ENCODE peak calls at places on chromosome X, in seven cellular contexts. T, D, M, Q, C, H and I are unnamed samples.

GRCh38 chrX:123313486-123313885 is 129.4 kb downstream of the GRIA3 start:
- DNase-seq in T (no peak), D (no peak), M (no peak), Q (no peak), C (no peak), H (no peak), I (no peak)

GRCh38 chrX:154724999-154725756 is 25.7 kb downstream of the GAB3 start:
- DNase-seq in T (no peak), D (no peak), M (no peak), Q (no peak), C (no peak), H (no peak), I (no peak)

GRCh38 chrX:915427-916234 is 285.0 kb downstream of the SHOX start:
- DNase-seq in T (no peak), D (no peak), M (no peak), Q (no peak), C (no peak), H (peak), I (no peak)

GRCh38 chrX:150664290-150664689 is 28.9 kb upstream of the MTMR1 start:
- DNase-seq in T (no peak), D (no peak), M (no peak), Q (no peak), C (no peak), H (no peak), I (no peak)

GRCh38 chrX:3136161-3136961 is 95.1 kb downstream of the ARSF start:
- DNase-seq in T (no peak), D (peak), M (no peak), Q (peak), C (no peak), H (peak), I (no peak)

GRCh38 chrX:18390941-18391538 is 34.4 kb upstream of the CDKL5 start:
- DNase-seq in T (peak), D (peak), M (peak), Q (peak), C (peak), H (peak), I (peak)

GRCh38 chrX:118495958-118496762 is 545 bp downstream of the DOCK11 start:
- DNase-seq in T (no peak), D (peak), M (no peak), Q (peak), C (peak), H (peak), I (peak)

GRCh38 chrX:102604327-102604726 is 5.0 kb downstream of the ARMCX5 start:
- DNase-seq in T (no peak), D (no peak), M (no peak), Q (no peak), C (no peak), H (no peak), I (no peak)

GRCh38 chrX:127578395-127578794 is 473.8 kb downstream of the ACTRT1 start:
- DNase-seq in T (no peak), D (no peak), M (no peak), Q (no peak), C (no peak), H (no peak), I (no peak)

GRCh38 chrX:131944936-131945902 is 77.9 kb upstream of the STK26 start:
- DNase-seq in T (no peak), D (no peak), M (no peak), Q (peak), C (no peak), H (no peak), I (peak)
- H3K18ac ChIP-seq in T (no peak), D (no peak), M (no peak), Q (no peak), C (no peak), H (no peak), I (no peak)

DNA sequence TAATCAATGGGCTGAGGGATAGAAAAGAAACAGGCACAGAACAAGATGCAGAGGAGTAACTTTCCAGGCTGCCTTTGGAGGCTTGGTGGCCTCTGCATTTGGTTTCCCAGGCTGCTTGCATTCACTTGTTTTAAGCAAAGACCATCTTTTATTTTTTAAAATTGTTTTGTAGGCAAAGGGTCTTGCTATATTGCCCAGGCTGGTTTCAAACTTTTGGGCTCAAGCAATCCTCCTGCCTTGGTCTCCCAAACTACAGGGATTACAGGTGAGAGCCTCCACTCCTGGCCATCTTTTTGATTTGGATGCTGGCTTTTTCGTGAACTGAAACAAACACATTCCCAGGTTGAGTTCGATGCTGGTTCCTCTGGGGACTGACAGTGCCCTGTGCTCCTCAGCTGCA is 74.1 kb downstream of the SLC9A6 start:
- DNase-seq in T (no peak), D (no peak), M (no peak), Q (no peak), C (no peak), H (no peak), I (no peak)
- H3K18ac ChIP-seq in T (no peak), D (no peak), M (no peak), Q (no peak), C (no peak), H (no peak), I (no peak)

DNA sequence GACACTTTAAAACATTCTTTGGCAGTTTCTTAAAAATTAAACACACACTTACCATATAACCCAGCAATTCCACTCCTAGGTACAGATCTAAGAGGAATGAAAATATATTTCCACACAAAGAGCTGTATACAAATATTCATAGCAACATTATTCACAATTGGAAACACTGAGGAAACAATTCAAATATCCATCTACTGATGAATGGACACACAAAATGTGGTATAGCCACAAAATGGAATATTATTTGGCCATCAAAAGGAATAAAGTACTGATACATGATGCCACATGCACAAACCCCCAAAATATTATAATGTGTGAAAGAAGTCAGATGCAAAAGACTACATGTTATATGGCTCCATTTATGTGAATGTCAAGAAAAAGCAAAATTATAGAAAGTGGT is 70.9 kb downstream of the HS6ST2 start:
- DNase-seq in T (no peak), D (no peak), M (no peak), Q (no peak), C (no peak), H (no peak), I (no peak)
- H3K18ac ChIP-seq in T (no peak), D (no peak), M (no peak), Q (no peak), C (no peak), H (no peak), I (no peak)

DNA sequence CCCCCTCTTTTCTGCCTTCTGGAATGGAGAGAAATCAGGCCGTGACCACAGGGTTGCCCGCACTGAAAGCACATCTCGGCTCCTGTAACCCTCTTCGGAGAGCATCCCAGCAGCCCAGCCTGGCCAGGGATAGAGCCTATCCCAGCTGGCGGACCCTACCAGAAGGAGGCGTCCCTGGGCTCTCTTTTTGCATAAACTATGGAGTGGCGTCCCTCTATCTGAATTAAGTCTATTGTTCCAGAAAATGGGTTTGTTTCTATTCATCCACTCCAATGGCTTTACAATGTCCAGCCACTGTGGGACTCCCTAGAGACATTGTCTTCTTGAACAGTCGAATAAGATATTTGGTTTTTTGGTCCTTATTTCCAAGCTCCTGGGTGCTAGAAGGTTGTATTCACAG is 689 bp upstream of the NHSL2 start:
- DNase-seq in T (peak), D (peak), M (no peak), Q (peak), C (peak), H (peak), I (no peak)
- H3K18ac ChIP-seq in T (no peak), D (no peak), M (no peak), Q (peak), C (peak), H (no peak), I (no peak)

GRCh38 chrX:46770817-46771163 is 11.9 kb upstream of the SLC9A7 start:
- DNase-seq in T (no peak), D (no peak), M (peak), Q (peak), C (peak), H (no peak), I (peak)
- H3K18ac ChIP-seq in T (no peak), D (no peak), M (peak), Q (no peak), C (no peak), H (no peak), I (no peak)

DNA sequence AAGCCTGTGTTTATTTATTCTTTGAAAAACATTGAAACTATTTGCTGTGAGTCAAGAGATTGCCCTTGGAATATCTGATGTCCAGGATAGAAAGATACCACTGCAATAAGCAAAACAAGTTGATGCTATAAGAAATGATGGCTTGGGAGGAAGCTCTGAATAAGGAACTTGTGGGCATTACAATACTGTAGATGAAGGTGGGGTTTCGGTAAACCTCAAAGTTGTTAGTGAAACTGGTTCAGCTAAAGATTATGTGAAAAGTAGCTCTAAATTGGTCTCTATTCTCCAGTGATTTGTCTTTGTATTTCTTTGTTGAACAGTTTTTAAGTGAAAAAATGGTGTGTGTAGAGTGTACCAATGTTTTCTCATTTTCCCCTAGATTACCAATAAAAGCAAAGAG is 128.7 kb downstream of the AKAP4 start:
- DNase-seq in T (no peak), D (no peak), M (no peak), Q (no peak), C (no peak), H (no peak), I (no peak)
- H3K18ac ChIP-seq in T (no peak), D (no peak), M (no peak), Q (no peak), C (no peak), H (no peak), I (no peak)

GRCh38 chrX:87475793-87476192 is 41.8 kb upstream of the KLHL4 start:
- DNase-seq in T (no peak), D (no peak), M (no peak), Q (no peak), C (no peak), H (no peak), I (no peak)
- H3K18ac ChIP-seq in T (no peak), D (no peak), M (no peak), Q (no peak), C (no peak), H (no peak), I (no peak)

GRCh38 chrX:7641141-7641540 is 201.8 kb upstream of the VCX start:
- DNase-seq in T (no peak), D (no peak), M (no peak), Q (no peak), C (no peak), H (no peak), I (no peak)
- H3K18ac ChIP-seq in T (no peak), D (no peak), M (no peak), Q (no peak), C (no peak), H (no peak), I (no peak)

DNA sequence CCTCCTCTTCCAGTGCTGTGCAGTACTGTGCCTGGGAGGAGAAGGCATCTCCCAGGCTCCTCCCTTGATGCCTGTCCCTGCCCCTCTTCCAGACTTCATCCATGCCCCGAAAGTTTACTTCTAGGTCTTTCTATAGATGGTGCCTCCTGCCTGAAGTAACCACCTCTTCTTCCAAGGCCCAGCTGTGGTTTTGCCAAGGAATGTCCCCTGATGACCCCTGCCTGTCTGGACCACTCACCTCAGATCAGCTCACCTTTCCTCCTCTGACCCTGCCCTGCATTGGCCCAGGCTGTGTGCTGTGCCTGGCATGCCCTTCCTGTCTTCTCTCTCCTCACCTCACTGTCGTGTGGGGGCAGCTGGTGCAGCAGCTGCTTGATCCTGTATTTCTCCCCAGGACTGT is 6.8 kb downstream of the PRICKLE3 start:
- DNase-seq in T (no peak), D (no peak), M (no peak), Q (no peak), C (no peak), H (no peak), I (no peak)
- H3K18ac ChIP-seq in T (no peak), D (no peak), M (no peak), Q (no peak), C (no peak), H (no peak), I (no peak)